ENCODE peak calls at places on chromosomes 7 and 10, in seven cellular contexts. One of them, this sample, is unnamed.

GRCh38 chr10:112695539-112695938 is 248.5 kb downstream of the VTI1A start:
- DNase-seq in A549: no peak
- DNase-seq in stimulated activated CD4-positive, alpha-beta T cell treated with anti-CD3 and anti-CD28 coated beads, TNF-alpha, amount 100 ng/mL, for 48 hours: no peak
- DNase-seq in T follicular helper cell: no peak
- DNase-seq in myocyte: no peak
- DNase-seq in posterior cingulate gyrus: no peak
- DNase-seq in HFF-Myc: no peak
- DNase-seq in this sample: no peak

GRCh38 chr10:11864727-11865126 is 41.6 kb downstream of the PROSER2 start:
- DNase-seq in A549: no peak
- DNase-seq in stimulated activated CD4-positive, alpha-beta T cell treated with anti-CD3 and anti-CD28 coated beads, TNF-alpha, amount 100 ng/mL, for 48 hours: no peak
- DNase-seq in T follicular helper cell: no peak
- DNase-seq in myocyte: no peak
- DNase-seq in posterior cingulate gyrus: no peak
- DNase-seq in HFF-Myc: no peak
- DNase-seq in this sample: no peak

GRCh38 chr10:48770558-48771089 is 86.0 kb downstream of the WDFY4 start:
- DNase-seq in A549: no peak
- DNase-seq in stimulated activated CD4-positive, alpha-beta T cell treated with anti-CD3 and anti-CD28 coated beads, TNF-alpha, amount 100 ng/mL, for 48 hours: no peak
- DNase-seq in T follicular helper cell: no peak
- DNase-seq in myocyte: no peak
- DNase-seq in posterior cingulate gyrus: no peak
- DNase-seq in HFF-Myc: no peak
- DNase-seq in this sample: no peak

GRCh38 chr10:97689637-97690036 is 2.6 kb upstream of the AVPI1 start:
- DNase-seq in A549: peak; percentile 89
- DNase-seq in stimulated activated CD4-positive, alpha-beta T cell treated with anti-CD3 and anti-CD28 coated beads, TNF-alpha, amount 100 ng/mL, for 48 hours: no peak
- DNase-seq in T follicular helper cell: no peak
- DNase-seq in myocyte: peak; percentile 99
- DNase-seq in posterior cingulate gyrus: no peak
- DNase-seq in HFF-Myc: peak; percentile 94
- DNase-seq in this sample: no peak

GRCh38 chr7:1080251-1080917 is 7.5 kb upstream of the GPER1 start:
- DNase-seq in A549: no peak
- DNase-seq in stimulated activated CD4-positive, alpha-beta T cell treated with anti-CD3 and anti-CD28 coated beads, TNF-alpha, amount 100 ng/mL, for 48 hours: no peak
- DNase-seq in T follicular helper cell: no peak
- DNase-seq in myocyte: no peak
- DNase-seq in posterior cingulate gyrus: no peak
- DNase-seq in HFF-Myc: no peak
- DNase-seq in this sample: no peak

GRCh38 chr7:96093435-96093834 is 228.5 kb downstream of the SLC25A13 start:
- DNase-seq in A549: peak; percentile 18
- DNase-seq in stimulated activated CD4-positive, alpha-beta T cell treated with anti-CD3 and anti-CD28 coated beads, TNF-alpha, amount 100 ng/mL, for 48 hours: no peak
- DNase-seq in T follicular helper cell: no peak
- DNase-seq in myocyte: peak; percentile 63
- DNase-seq in posterior cingulate gyrus: no peak
- DNase-seq in HFF-Myc: no peak
- DNase-seq in this sample: no peak

GRCh38 chr7:4080013-4080412 is 602.1 kb upstream of the FOXK1 start:
- DNase-seq in A549: no peak
- DNase-seq in stimulated activated CD4-positive, alpha-beta T cell treated with anti-CD3 and anti-CD28 coated beads, TNF-alpha, amount 100 ng/mL, for 48 hours: no peak
- DNase-seq in T follicular helper cell: no peak
- DNase-seq in myocyte: no peak
- DNase-seq in posterior cingulate gyrus: peak; percentile 80
- DNase-seq in HFF-Myc: no peak
- DNase-seq in this sample: no peak

GRCh38 chr7:151626422-151627115 is 106.9 kb upstream of the RHEB start:
- DNase-seq in A549: peak; percentile 76
- DNase-seq in stimulated activated CD4-positive, alpha-beta T cell treated with anti-CD3 and anti-CD28 coated beads, TNF-alpha, amount 100 ng/mL, for 48 hours: no peak
- DNase-seq in T follicular helper cell: no peak
- DNase-seq in myocyte: peak; percentile 74
- DNase-seq in posterior cingulate gyrus: no peak
- DNase-seq in HFF-Myc: no peak
- DNase-seq in this sample: no peak

GRCh38 chr10:112393341-112393740 is 19.4 kb downstream of the ACSL5 start:
- DNase-seq in A549: no peak
- DNase-seq in stimulated activated CD4-positive, alpha-beta T cell treated with anti-CD3 and anti-CD28 coated beads, TNF-alpha, amount 100 ng/mL, for 48 hours: no peak
- DNase-seq in T follicular helper cell: no peak
- DNase-seq in myocyte: no peak
- DNase-seq in posterior cingulate gyrus: no peak
- DNase-seq in HFF-Myc: no peak
- DNase-seq in this sample: no peak

GRCh38 chr7:111982804-111983203 is 223.4 kb downstream of the DOCK4 start:
- DNase-seq in A549: no peak
- DNase-seq in stimulated activated CD4-positive, alpha-beta T cell treated with anti-CD3 and anti-CD28 coated beads, TNF-alpha, amount 100 ng/mL, for 48 hours: no peak
- DNase-seq in T follicular helper cell: no peak
- DNase-seq in myocyte: no peak
- DNase-seq in posterior cingulate gyrus: no peak
- DNase-seq in HFF-Myc: no peak
- DNase-seq in this sample: no peak

GRCh38 chr7:150955519-150956394 is 22.4 kb downstream of the KCNH2 start:
- DNase-seq in A549: no peak
- DNase-seq in stimulated activated CD4-positive, alpha-beta T cell treated with anti-CD3 and anti-CD28 coated beads, TNF-alpha, amount 100 ng/mL, for 48 hours: no peak
- DNase-seq in T follicular helper cell: no peak
- DNase-seq in myocyte: peak; percentile 54
- DNase-seq in posterior cingulate gyrus: no peak
- DNase-seq in HFF-Myc: no peak
- DNase-seq in this sample: no peak

GRCh38 chr10:3568983-3569382 is 216.0 kb downstream of the KLF6 start:
- DNase-seq in A549: no peak
- DNase-seq in stimulated activated CD4-positive, alpha-beta T cell treated with anti-CD3 and anti-CD28 coated beads, TNF-alpha, amount 100 ng/mL, for 48 hours: no peak
- DNase-seq in T follicular helper cell: no peak
- DNase-seq in myocyte: no peak
- DNase-seq in posterior cingulate gyrus: no peak
- DNase-seq in HFF-Myc: no peak
- DNase-seq in this sample: no peak

GRCh38 chr10:71267508-71268240 is 51.4 kb upstream of the SLC29A3 start:
- DNase-seq in A549: no peak
- DNase-seq in stimulated activated CD4-positive, alpha-beta T cell treated with anti-CD3 and anti-CD28 coated beads, TNF-alpha, amount 100 ng/mL, for 48 hours: no peak
- DNase-seq in T follicular helper cell: no peak
- DNase-seq in myocyte: peak; percentile 88
- DNase-seq in posterior cingulate gyrus: no peak
- DNase-seq in HFF-Myc: no peak
- DNase-seq in this sample: no peak

GRCh38 chr7:41955475-41956243 is 252.8 kb upstream of the INHBA start:
- DNase-seq in A549: peak; percentile 57
- DNase-seq in stimulated activated CD4-positive, alpha-beta T cell treated with anti-CD3 and anti-CD28 coated beads, TNF-alpha, amount 100 ng/mL, for 48 hours: no peak
- DNase-seq in T follicular helper cell: no peak
- DNase-seq in myocyte: peak; percentile 99
- DNase-seq in posterior cingulate gyrus: peak; percentile 98
- DNase-seq in HFF-Myc: peak; percentile 89
- DNase-seq in this sample: no peak

GRCh38 chr7:26964409-26964808 is 100.0 kb upstream of the SKAP2 start:
- DNase-seq in A549: no peak
- DNase-seq in stimulated activated CD4-positive, alpha-beta T cell treated with anti-CD3 and anti-CD28 coated beads, TNF-alpha, amount 100 ng/mL, for 48 hours: no peak
- DNase-seq in T follicular helper cell: no peak
- DNase-seq in myocyte: no peak
- DNase-seq in posterior cingulate gyrus: no peak
- DNase-seq in HFF-Myc: no peak
- DNase-seq in this sample: no peak

GRCh38 chr10:18157909-18158308 is 17.7 kb downstream of the CACNB2 start:
- DNase-seq in A549: no peak
- DNase-seq in stimulated activated CD4-positive, alpha-beta T cell treated with anti-CD3 and anti-CD28 coated beads, TNF-alpha, amount 100 ng/mL, for 48 hours: no peak
- DNase-seq in T follicular helper cell: no peak
- DNase-seq in myocyte: peak; percentile 29
- DNase-seq in posterior cingulate gyrus: no peak
- DNase-seq in HFF-Myc: no peak
- DNase-seq in this sample: no peak

GRCh38 chr10:110408203-110408871 is 89.4 kb upstream of the DUSP5 start:
- DNase-seq in A549: peak; percentile 77
- DNase-seq in stimulated activated CD4-positive, alpha-beta T cell treated with anti-CD3 and anti-CD28 coated beads, TNF-alpha, amount 100 ng/mL, for 48 hours: no peak
- DNase-seq in T follicular helper cell: no peak
- DNase-seq in myocyte: no peak
- DNase-seq in posterior cingulate gyrus: no peak
- DNase-seq in HFF-Myc: no peak
- DNase-seq in this sample: no peak

GRCh38 chr7:24963218-24963617 is 16.8 kb downstream of the OSBPL3 start:
- DNase-seq in A549: no peak
- DNase-seq in stimulated activated CD4-positive, alpha-beta T cell treated with anti-CD3 and anti-CD28 coated beads, TNF-alpha, amount 100 ng/mL, for 48 hours: no peak
- DNase-seq in T follicular helper cell: no peak
- DNase-seq in myocyte: peak; percentile 94
- DNase-seq in posterior cingulate gyrus: peak; percentile 56
- DNase-seq in HFF-Myc: no peak
- DNase-seq in this sample: peak; percentile 86

GRCh38 chr10:32983333-32983909 is 25.4 kb upstream of the ITGB1 start:
- DNase-seq in A549: peak; percentile 88
- DNase-seq in stimulated activated CD4-positive, alpha-beta T cell treated with anti-CD3 and anti-CD28 coated beads, TNF-alpha, amount 100 ng/mL, for 48 hours: no peak
- DNase-seq in T follicular helper cell: no peak
- DNase-seq in myocyte: peak; percentile 81
- DNase-seq in posterior cingulate gyrus: no peak
- DNase-seq in HFF-Myc: no peak
- DNase-seq in this sample: no peak

GRCh38 chr7:46764100-46764941 is 817.6 kb downstream of the TNS3 start:
- DNase-seq in A549: peak; percentile 88
- DNase-seq in stimulated activated CD4-positive, alpha-beta T cell treated with anti-CD3 and anti-CD28 coated beads, TNF-alpha, amount 100 ng/mL, for 48 hours: no peak
- DNase-seq in T follicular helper cell: no peak
- DNase-seq in myocyte: peak; percentile 100
- DNase-seq in posterior cingulate gyrus: peak; percentile 51
- DNase-seq in HFF-Myc: peak; percentile 85
- DNase-seq in this sample: no peak

GRCh38 chr7:157482011-157482410 is 145.2 kb downstream of the DNAJB6 start:
- DNase-seq in A549: no peak
- DNase-seq in stimulated activated CD4-positive, alpha-beta T cell treated with anti-CD3 and anti-CD28 coated beads, TNF-alpha, amount 100 ng/mL, for 48 hours: no peak
- DNase-seq in T follicular helper cell: no peak
- DNase-seq in myocyte: no peak
- DNase-seq in posterior cingulate gyrus: no peak
- DNase-seq in HFF-Myc: no peak
- DNase-seq in this sample: no peak

GRCh38 chr7:92884218-92884617 is 47.8 kb upstream of the CDK6 start:
- DNase-seq in A549: no peak
- DNase-seq in stimulated activated CD4-positive, alpha-beta T cell treated with anti-CD3 and anti-CD28 coated beads, TNF-alpha, amount 100 ng/mL, for 48 hours: no peak
- DNase-seq in T follicular helper cell: no peak
- DNase-seq in myocyte: no peak
- DNase-seq in posterior cingulate gyrus: no peak
- DNase-seq in HFF-Myc: no peak
- DNase-seq in this sample: no peak

GRCh38 chr7:107208046-107208458 is 39.2 kb downstream of the HBP1 start:
- DNase-seq in A549: no peak
- DNase-seq in stimulated activated CD4-positive, alpha-beta T cell treated with anti-CD3 and anti-CD28 coated beads, TNF-alpha, amount 100 ng/mL, for 48 hours: no peak
- DNase-seq in T follicular helper cell: no peak
- DNase-seq in myocyte: peak; percentile 60
- DNase-seq in posterior cingulate gyrus: no peak
- DNase-seq in HFF-Myc: no peak
- DNase-seq in this sample: no peak

GRCh38 chr7:18703743-18704142 is 208.2 kb downstream of the HDAC9 start:
- DNase-seq in A549: no peak
- DNase-seq in stimulated activated CD4-positive, alpha-beta T cell treated with anti-CD3 and anti-CD28 coated beads, TNF-alpha, amount 100 ng/mL, for 48 hours: no peak
- DNase-seq in T follicular helper cell: no peak
- DNase-seq in myocyte: peak; percentile 28
- DNase-seq in posterior cingulate gyrus: no peak
- DNase-seq in HFF-Myc: no peak
- DNase-seq in this sample: no peak

GRCh38 chr10:67520924-67521520 is 175.0 kb downstream of the CTNNA3 start:
- DNase-seq in A549: peak; percentile 65
- DNase-seq in stimulated activated CD4-positive, alpha-beta T cell treated with anti-CD3 and anti-CD28 coated beads, TNF-alpha, amount 100 ng/mL, for 48 hours: no peak
- DNase-seq in T follicular helper cell: peak; percentile 7
- DNase-seq in myocyte: peak; percentile 71
- DNase-seq in posterior cingulate gyrus: no peak
- DNase-seq in HFF-Myc: peak; percentile 16
- DNase-seq in this sample: peak; percentile 22

GRCh38 chr10:97714401-97715258 is 1.1 kb downstream of the MARVELD1 start:
- DNase-seq in A549: peak; percentile 53
- DNase-seq in stimulated activated CD4-positive, alpha-beta T cell treated with anti-CD3 and anti-CD28 coated beads, TNF-alpha, amount 100 ng/mL, for 48 hours: no peak
- DNase-seq in T follicular helper cell: no peak
- DNase-seq in myocyte: peak; percentile 90
- DNase-seq in posterior cingulate gyrus: peak; percentile 86
- DNase-seq in HFF-Myc: no peak
- DNase-seq in this sample: no peak

GRCh38 chr10:30553625-30554442 is 75.7 kb downstream of the LYZL2 start:
- DNase-seq in A549: peak; percentile 52
- DNase-seq in stimulated activated CD4-positive, alpha-beta T cell treated with anti-CD3 and anti-CD28 coated beads, TNF-alpha, amount 100 ng/mL, for 48 hours: no peak
- DNase-seq in T follicular helper cell: no peak
- DNase-seq in myocyte: peak; percentile 10
- DNase-seq in posterior cingulate gyrus: no peak
- DNase-seq in HFF-Myc: peak; percentile 11
- DNase-seq in this sample: no peak

GRCh38 chr10:110414563-110415309 is 83.0 kb upstream of the DUSP5 start:
- DNase-seq in A549: peak; percentile 92
- DNase-seq in stimulated activated CD4-positive, alpha-beta T cell treated with anti-CD3 and anti-CD28 coated beads, TNF-alpha, amount 100 ng/mL, for 48 hours: peak; percentile 73
- DNase-seq in T follicular helper cell: peak; percentile 80
- DNase-seq in myocyte: peak; percentile 94
- DNase-seq in posterior cingulate gyrus: no peak
- DNase-seq in HFF-Myc: no peak
- DNase-seq in this sample: peak; percentile 85

GRCh38 chr10:26437637-26438461 is at the start of gene APBB1IP:
- DNase-seq in A549: no peak
- DNase-seq in stimulated activated CD4-positive, alpha-beta T cell treated with anti-CD3 and anti-CD28 coated beads, TNF-alpha, amount 100 ng/mL, for 48 hours: no peak
- DNase-seq in T follicular helper cell: peak; percentile 15
- DNase-seq in myocyte: no peak
- DNase-seq in posterior cingulate gyrus: no peak
- DNase-seq in HFF-Myc: no peak
- DNase-seq in this sample: peak; percentile 71

This sample was measured in B cell.